ENCODE peak calls at places on chromosomes 12 and 14, in nine cellular contexts. G is putamen; N is HT-29; D is choroid plexus epithelial cell; F is smooth muscle cell of the brain vasculature; H is stimulated activated CD4-positive, alpha-beta T cell treated with anti-CD3 and anti-CD28 coated beads, Interleukin-4, amount 100 ng/mL, for 4 hours; S is activated CD4-positive, alpha-beta T cell treated with anti-CD3 and anti-CD28 coated beads for 48 hours; B is pons; Z is fibroblast of lung. I is an unnamed sample.

GRCh38 chr12:45343269-45344051 is 127.6 kb downstream of the ANO6 start:
- DNase-seq in G (no peak), Z (peak), N (peak), H (no peak), S (no peak), F (no peak), D (peak), B (no peak), I (no peak)

GRCh38 chr14:104094709-104095425 is 9.4 kb downstream of the ASPG start:
- DNase-seq in N (peak), F (no peak), D (peak), H (peak), Z (peak), G (no peak), S (peak), B (no peak), I (peak)

GRCh38 chr12:124172646-124173045 is 122.2 kb upstream of the RFLNA start:
- DNase-seq in B (no peak), G (no peak), N (no peak), H (no peak), Z (peak), F (no peak), S (no peak), D (peak), I (no peak)

GRCh38 chr12:55499810-55500252 is 7.7 kb downstream of the OR6C68 start:
- DNase-seq in B (peak), S (no peak), G (peak), H (no peak), D (no peak), Z (no peak), N (no peak), F (no peak), I (no peak)

GRCh38 chr12:119668315-119668651 is 350 bp downstream of the PRKAB1 start:
- DNase-seq in S (no peak), F (no peak), D (peak), Z (peak), N (peak), H (no peak), B (peak), G (no peak), I (no peak)

GRCh38 chr14:101975231-101975630 is 10.9 kb downstream of the DYNC1H1 start:
- DNase-seq in Z (no peak), D (no peak), N (no peak), G (no peak), B (no peak), H (no peak), F (no peak), S (no peak), I (no peak)

GRCh38 chr12:108649126-108649525 is 15.4 kb upstream of the SELPLG start:
- DNase-seq in D (no peak), H (no peak), Z (peak), B (no peak), S (no peak), G (no peak), N (no peak), F (no peak), I (no peak)

GRCh38 chr12:89701606-89702206 is 6.9 kb downstream of the ATP2B1 start:
- DNase-seq in Z (no peak), G (no peak), F (no peak), N (no peak), B (no peak), D (no peak), H (no peak), S (no peak), I (no peak)

GRCh38 chr12:71871116-71871515 is 31.6 kb downstream of the TBC1D15 start:
- DNase-seq in S (no peak), B (no peak), Z (peak), F (no peak), G (no peak), D (peak), H (no peak), N (no peak), I (no peak)

GRCh38 chr12:75571204-75571603 is 59.8 kb upstream of the KRR1 start:
- DNase-seq in B (peak), D (no peak), Z (no peak), G (peak), S (no peak), H (no peak), N (no peak), F (no peak), I (peak)

GRCh38 chr14:93946506-93947170 is 19.5 kb downstream of the FAM181A start:
- DNase-seq in S (no peak), D (peak), H (no peak), F (no peak), N (no peak), B (no peak), G (no peak), Z (peak), I (no peak)

GRCh38 chr12:54564768-54565167 is 15.4 kb downstream of the PDE1B start:
- DNase-seq in Z (no peak), B (no peak), G (peak), F (no peak), N (no peak), H (no peak), S (no peak), D (no peak), I (no peak)

GRCh38 chr12:88716240-88716639 is 136.0 kb upstream of the KITLG start:
- DNase-seq in G (no peak), B (no peak), H (no peak), S (no peak), F (no peak), Z (no peak), D (no peak), N (no peak), I (no peak)

GRCh38 chr12:108801736-108802665 is 55.4 kb downstream of the SSH1 start:
- DNase-seq in F (peak), B (no peak), Z (peak), S (no peak), G (no peak), N (no peak), D (peak), H (no peak), I (peak)